ENCODE peak calls at places on chromosomes 5 and 9, in seven cellular contexts. R is HFFc6; X is adipocyte; H is NCI-H82; P is CD8-positive, alpha-beta T cell; E is dorsolateral prefrontal cortex; W is activated CD8-positive, alpha-beta T cell treated with anti-CD3 and anti-CD28 coated beads for 36 hours. B is an unnamed sample.

GRCh38 chr5:119876522-119876921 is 247.2 kb downstream of the FAM170A start:
- DNase-seq in H (no peak), R (no peak), X (no peak), P (no peak), E (no peak), W (no peak), B (no peak)

GRCh38 chr5:119304439-119304838 is 51.4 kb upstream of the TNFAIP8 start:
- DNase-seq in H (no peak), P (no peak), R (no peak), W (no peak), E (no peak), X (no peak), B (no peak)

GRCh38 chr9:115291841-115292240 is 173.9 kb upstream of the TNC start:
- DNase-seq in E (no peak), H (no peak), W (no peak), P (no peak), X (peak), R (peak), B (no peak)

GRCh38 chr9:89770779-89771178 is 166.0 kb downstream of the GADD45G start:
- DNase-seq in W (no peak), E (no peak), P (no peak), X (no peak), R (no peak), H (no peak), B (no peak)

GRCh38 chr5:122078116-122078865 is at the start of gene LOX:
- DNase-seq in R (peak), H (peak), W (peak), X (peak), P (no peak), E (no peak), B (no peak)

GRCh38 chr9:16928179-16928945 is 57.9 kb upstream of the BNC2 start:
- DNase-seq in P (no peak), X (no peak), H (no peak), W (no peak), E (no peak), R (no peak), B (no peak)

GRCh38 chr5:142129447-142129846 is 20.9 kb downstream of the NDFIP1 start:
- DNase-seq in H (no peak), X (no peak), R (no peak), W (no peak), E (no peak), P (no peak), B (no peak)

GRCh38 chr9:15187589-15187988 is 119.4 kb downstream of the TTC39B start:
- DNase-seq in R (no peak), W (no peak), X (no peak), E (no peak), H (no peak), P (no peak), B (no peak)

GRCh38 chr5:62886603-62887315 is 308.1 kb downstream of the LRRC70 start:
- DNase-seq in E (no peak), H (no peak), W (no peak), X (no peak), R (no peak), P (no peak), B (no peak)

GRCh38 chr5:149796836-149797235 is 66.7 kb downstream of the PPARGC1B start:
- DNase-seq in X (no peak), E (no peak), R (no peak), H (peak), P (no peak), W (no peak), B (no peak)

B was measured in activated gamma-delta T cell treated with Interleukin-2 at 50 U/mL for 16 hours.